ENCODE peak calls at places on chromosomes 1 and 21, in seven cellular contexts. A, I, H, K, Z, V and S are unnamed samples.

GRCh38 chr1:59595774-59596173 is 219.0 kb upstream of the HOOK1 start:
- DNase-seq in I (no peak), A (no peak), K (no peak), V (no peak), Z (no peak), H (peak), S (no peak)

GRCh38 chr1:212968385-212968863 is 18.1 kb downstream of the VASH2 start:
- DNase-seq in I (no peak), V (no peak), Z (no peak), K (no peak), H (no peak), A (no peak), S (no peak)

GRCh38 chr1:6097117-6097595 is 51.5 kb downstream of the KCNAB2 start:
- DNase-seq in H (no peak), I (no peak), K (no peak), Z (no peak), V (peak), A (no peak), S (no peak)

GRCh38 chr1:19483261-19483660 is 2.1 kb downstream of the CAPZB start:
- DNase-seq in K (no peak), A (no peak), I (no peak), H (no peak), V (no peak), Z (no peak), S (no peak)

GRCh38 chr1:221829327-221830011 is 87.6 kb upstream of the DUSP10 start:
- DNase-seq in H (no peak), A (no peak), I (no peak), V (no peak), Z (no peak), K (no peak), S (no peak)

GRCh38 chr21:21268061-21268471 is 269.9 kb downstream of the NCAM2 start:
- DNase-seq in V (no peak), H (no peak), A (no peak), K (no peak), I (no peak), Z (peak), S (no peak)

GRCh38 chr1:193558491-193559028 is 372.1 kb upstream of the B3GALT2 start:
- DNase-seq in V (no peak), Z (peak), I (no peak), H (no peak), A (no peak), K (no peak), S (no peak)

GRCh38 chr1:31977361-31978131 is 36.1 kb upstream of the KHDRBS1 start:
- DNase-seq in A (no peak), K (no peak), V (peak), I (peak), Z (no peak), H (no peak), S (peak)

GRCh38 chr1:248786106-248786665 is 30.6 kb upstream of the LYPD8 start:
- DNase-seq in V (no peak), K (no peak), Z (no peak), I (no peak), H (no peak), A (no peak), S (no peak)

GRCh38 chr21:15298306-15298705 is 233.5 kb upstream of the NRIP1 start:
- DNase-seq in Z (no peak), A (no peak), H (no peak), V (no peak), I (no peak), K (no peak), S (no peak)

GRCh38 chr1:155522069-155522468 is 40.5 kb downstream of the ASH1L start:
- DNase-seq in Z (no peak), I (no peak), A (no peak), V (no peak), H (no peak), K (no peak), S (no peak)

GRCh38 chr1:13730751-13731482 is 30.9 kb downstream of the PRDM2 start:
- DNase-seq in I (peak), Z (peak), H (peak), K (peak), A (peak), V (peak), S (peak)

GRCh38 chr1:167486090-167486824 is 32.1 kb downstream of the CD247 start:
- DNase-seq in H (no peak), K (no peak), A (no peak), I (no peak), Z (no peak), V (no peak), S (no peak)

GRCh38 chr1:2807678-2808385 is 6.3 kb upstream of the TTC34 start:
- DNase-seq in V (no peak), Z (no peak), H (no peak), A (no peak), I (no peak), K (no peak), S (no peak)

GRCh38 chr1:238063454-238063853 is 172.7 kb upstream of the ZP4 start:
- DNase-seq in I (no peak), K (no peak), H (no peak), V (no peak), A (no peak), Z (no peak), S (no peak)

GRCh38 chr21:35159881-35160280 is 110.8 kb upstream of the RUNX1 start:
- DNase-seq in A (no peak), Z (no peak), H (no peak), V (no peak), K (no peak), I (no peak), S (no peak)

GRCh38 chr1:201649776-201650607 is 111.1 kb downstream of the NAV1 start:
- DNase-seq in I (peak), A (no peak), V (no peak), H (peak), Z (peak), K (peak), S (peak)

GRCh38 chr1:36400825-36401601 is 3.3 kb upstream of the LSM10 start:
- DNase-seq in K (peak), V (peak), H (no peak), I (peak), Z (peak), A (peak), S (peak)

GRCh38 chr1:173395762-173396161 is 81.4 kb upstream of the PRDX6 start:
- DNase-seq in I (peak), Z (no peak), A (no peak), H (no peak), K (no peak), V (no peak), S (no peak)

GRCh38 chr21:28959367-28960099 is 33.1 kb downstream of the LTN1 start:
- DNase-seq in I (peak), V (no peak), H (no peak), Z (no peak), K (no peak), A (no peak), S (no peak)

GRCh38 chr1:16393255-16394177 is 26.5 kb downstream of the SZRD1 start:
- DNase-seq in H (no peak), V (no peak), K (no peak), Z (no peak), A (no peak), I (no peak), S (no peak)

GRCh38 chr1:24290933-24291487 is 28.1 kb upstream of the GRHL3 start:
- DNase-seq in H (no peak), I (no peak), A (no peak), Z (no peak), V (no peak), K (no peak), S (no peak)

GRCh38 chr21:36994501-36995189 is 11.9 kb upstream of the RIPPLY3 start:
- DNase-seq in I (no peak), V (no peak), A (no peak), K (no peak), Z (peak), H (no peak), S (no peak)

GRCh38 chr1:55275976-55276375 is 60.8 kb upstream of the USP24 start:
- DNase-seq in V (no peak), A (no peak), Z (no peak), K (no peak), I (peak), H (no peak), S (peak)

GRCh38 chr1:93813076-93813475 is 65.9 kb downstream of the DNTTIP2 start:
- DNase-seq in H (no peak), Z (no peak), V (no peak), K (no peak), A (no peak), I (no peak), S (no peak)

GRCh38 chr1:89516055-89516454 is 8.6 kb upstream of the LRRC8B start:
- DNase-seq in A (no peak), V (no peak), Z (no peak), K (no peak), I (peak), H (no peak), S (no peak)

GRCh38 chr1:59692591-59692990 is 122.2 kb upstream of the HOOK1 start:
- DNase-seq in Z (no peak), V (no peak), I (no peak), A (no peak), H (no peak), K (no peak), S (peak)

GRCh38 chr1:22327411-22327810 is 124.2 kb upstream of the ZBTB40 start:
- DNase-seq in A (no peak), Z (no peak), K (peak), V (no peak), I (no peak), H (no peak), S (no peak)

GRCh38 chr1:175179837-175180590 is 12.6 kb downstream of the KIAA0040 start:
- DNase-seq in K (no peak), Z (no peak), I (no peak), V (no peak), H (no peak), A (no peak), S (peak)

GRCh38 chr1:68132426-68133130 is 82.2 kb upstream of the DIRAS3 start:
- DNase-seq in A (no peak), V (no peak), I (no peak), H (no peak), Z (no peak), K (no peak), S (no peak)

GRCh38 chr1:114369930-114370329 is 141.1 kb downstream of the TRIM33 start:
- DNase-seq in Z (no peak), H (no peak), V (no peak), K (no peak), I (peak), A (no peak), S (no peak)

GRCh38 chr1:232029297-232029696 is 402.7 kb downstream of the DISC1 start:
- DNase-seq in A (no peak), V (no peak), K (no peak), I (no peak), H (no peak), Z (no peak), S (no peak)

GRCh38 chr1:217917277-217917887 is 286.2 kb downstream of the SPATA17 start:
- DNase-seq in H (no peak), V (no peak), I (no peak), K (no peak), A (no peak), Z (no peak), S (no peak)

GRCh38 chr1:199264283-199264682 is 625.4 kb downstream of the PTPRC start:
- DNase-seq in I (no peak), K (no peak), H (no peak), A (no peak), V (no peak), Z (no peak), S (no peak)

GRCh38 chr1:22978299-22978698 is 5.6 kb upstream of the LACTBL1 start:
- DNase-seq in I (no peak), Z (no peak), H (no peak), A (no peak), V (no peak), K (no peak), S (no peak)

GRCh38 chr1:179143332-179143731 is 61.5 kb downstream of the TOR3A start:
- DNase-seq in K (no peak), H (no peak), A (no peak), I (no peak), Z (no peak), V (no peak), S (no peak)

GRCh38 chr1:33099290-33100118 is 18.6 kb downstream of the AZIN2 start:
- DNase-seq in V (peak), H (peak), K (peak), A (no peak), Z (no peak), I (peak), S (peak)
- TF ChIP-seq POLR2A in V (no peak), H (no peak), K (no peak), A (peak), Z (no peak), I (no peak), S (no peak)

DNA sequence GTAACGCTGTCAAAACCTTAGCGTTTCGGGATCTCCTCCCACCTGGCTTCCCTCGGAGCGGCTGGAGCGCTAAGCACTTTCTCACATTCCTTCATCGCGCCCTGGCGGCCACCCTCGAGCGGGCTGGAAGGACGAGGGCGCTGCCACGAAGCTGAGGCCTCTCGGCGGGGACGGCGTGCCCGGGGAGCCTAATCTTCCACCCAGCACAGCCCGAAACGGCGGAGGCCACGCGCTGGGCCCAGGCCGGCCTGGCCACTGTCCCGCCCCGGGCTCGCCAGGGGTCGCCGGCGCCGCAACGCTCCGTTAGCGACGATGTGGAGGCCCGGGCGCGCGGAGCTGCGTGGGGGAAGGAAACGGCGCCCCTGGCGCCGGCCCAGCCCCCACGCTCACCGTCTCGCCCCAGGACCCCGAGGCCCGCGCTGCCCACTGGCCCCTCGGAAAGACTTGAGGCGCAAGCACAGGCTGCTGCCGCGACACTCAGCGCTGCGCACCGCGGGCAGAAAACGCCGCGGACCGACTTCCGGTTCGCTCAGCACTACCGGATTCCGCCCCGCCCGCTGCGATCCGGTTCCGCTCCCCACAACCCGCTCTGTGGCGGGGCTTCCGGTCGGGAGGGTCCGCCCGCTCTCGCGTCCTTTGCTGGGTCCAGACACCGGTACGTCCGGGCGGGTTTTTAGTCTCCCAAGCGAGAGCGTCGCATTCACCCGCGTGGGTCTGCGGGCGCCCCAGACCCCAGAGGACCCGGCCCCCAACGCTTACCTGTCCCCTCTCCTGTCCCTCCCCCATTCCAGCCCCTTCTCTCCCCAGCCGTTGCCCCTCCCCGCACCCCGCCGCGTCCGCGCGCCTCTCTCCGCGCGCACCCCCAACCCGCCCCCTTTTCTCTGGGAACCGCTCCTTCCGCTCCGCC is at the start of gene YBEY:
- DNase-seq in A (peak), V (peak), I (peak), K (peak), H (peak), Z (peak), S (peak)
- TF ChIP-seq POLR2A in A (peak), V (peak), I (peak), K (no peak), H (peak), Z (peak), S (peak)

GRCh38 chr1:27960762-27961645 is 1.2 kb downstream of the XKR8 start:
- DNase-seq in H (no peak), I (no peak), Z (no peak), K (no peak), V (no peak), A (no peak), S (no peak)

GRCh38 chr1:27958513-27958912 is 1.3 kb upstream of the XKR8 start:
- DNase-seq in K (no peak), I (no peak), H (no peak), Z (no peak), V (peak), A (no peak), S (no peak)

GRCh38 chr1:27957655-27958054 is 2.1 kb upstream of the XKR8 start:
- DNase-seq in V (no peak), A (no peak), I (no peak), K (no peak), H (no peak), Z (no peak), S (no peak)

GRCh38 chr1:27961646-27962221 is 2.0 kb downstream of the XKR8 start:
- DNase-seq in V (no peak), Z (peak), K (no peak), H (no peak), A (no peak), I (no peak), S (no peak)

DNA sequence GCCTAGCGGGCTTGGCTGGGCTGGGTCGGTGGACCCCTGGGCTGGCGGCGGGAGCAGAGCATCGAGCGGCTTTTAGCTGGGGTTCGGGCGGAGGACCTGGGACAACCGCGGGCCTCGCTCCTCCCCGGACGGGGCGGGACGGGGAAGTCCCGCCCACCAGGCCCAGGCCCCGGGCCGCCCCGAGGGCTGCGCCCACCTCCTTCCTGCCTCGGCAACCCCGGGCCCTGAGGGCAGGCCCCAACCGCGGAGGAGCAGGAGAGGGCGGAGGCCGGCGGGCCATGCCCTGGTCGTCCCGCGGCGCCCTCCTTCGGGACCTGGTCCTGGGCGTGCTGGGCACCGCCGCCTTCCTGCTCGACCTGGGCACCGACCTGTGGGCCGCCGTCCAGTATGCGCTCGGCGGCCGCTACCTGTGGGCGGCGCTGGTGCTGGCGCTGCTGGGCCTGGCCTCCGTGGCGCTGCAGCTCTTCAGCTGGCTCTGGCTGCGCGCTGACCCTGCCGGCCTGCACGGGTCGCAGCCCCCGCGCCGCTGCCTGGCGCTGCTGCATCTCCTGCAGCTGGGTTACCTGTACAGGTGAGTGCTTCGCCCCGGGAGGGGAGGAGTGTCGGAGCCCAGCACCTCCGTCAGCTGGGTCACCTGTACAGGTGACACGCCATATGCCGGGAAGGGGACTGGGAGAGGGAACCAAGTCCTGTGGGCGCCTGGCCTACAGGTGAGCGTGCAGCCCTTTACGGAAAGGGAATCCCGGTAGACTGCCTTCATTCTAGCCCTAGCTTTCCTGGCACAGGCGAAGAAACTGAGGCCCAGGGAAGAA is at the start of gene XKR8:
- DNase-seq in A (peak), H (peak), I (peak), Z (peak), V (peak), K (peak), S (peak)
- TF ChIP-seq POLR2A in A (peak), H (peak), I (no peak), Z (peak), V (peak), K (no peak), S (peak)

DNA sequence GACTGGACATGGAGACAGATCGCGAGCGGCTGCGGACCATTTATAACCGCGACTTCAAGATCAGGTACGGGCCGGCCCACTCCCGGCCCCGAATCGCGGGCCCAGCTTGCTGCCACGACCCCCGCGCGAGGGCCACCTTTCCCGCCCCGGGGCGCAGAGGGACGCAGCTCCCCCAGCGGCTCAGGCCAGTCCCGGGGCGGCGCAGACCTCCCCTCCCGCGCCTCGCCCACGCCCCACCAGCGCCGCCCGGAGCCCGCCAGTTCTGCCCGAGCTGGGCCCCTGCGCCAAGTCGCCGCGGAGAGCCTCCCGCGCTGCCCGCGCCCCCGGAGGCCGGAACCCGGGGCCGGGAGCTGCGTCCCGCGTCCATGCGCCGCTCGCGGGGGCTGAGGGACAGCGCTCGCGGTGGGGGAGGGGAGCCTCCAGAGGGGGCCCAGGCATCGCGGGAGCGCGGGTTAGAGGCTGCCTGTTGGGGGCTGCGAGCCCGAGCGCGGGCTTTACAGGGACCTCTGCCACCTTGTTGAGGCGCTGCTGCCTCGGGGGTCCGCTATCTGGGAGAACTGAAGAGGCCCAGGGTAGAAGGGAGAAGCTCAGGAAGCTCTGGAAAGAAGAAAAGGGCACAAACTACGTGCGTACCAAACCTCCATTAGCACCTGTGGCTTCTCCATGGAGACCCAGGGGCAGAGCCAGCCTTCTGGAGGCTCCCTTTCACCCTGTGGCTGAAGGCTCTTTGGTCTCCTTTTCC is 698 bp downstream of the MOV10 start:
- DNase-seq in H (peak), I (peak), A (peak), K (no peak), V (peak), Z (peak), S (peak)
- TF ChIP-seq POLR2A in H (no peak), I (no peak), A (no peak), K (no peak), V (no peak), Z (peak), S (no peak)

DNA sequence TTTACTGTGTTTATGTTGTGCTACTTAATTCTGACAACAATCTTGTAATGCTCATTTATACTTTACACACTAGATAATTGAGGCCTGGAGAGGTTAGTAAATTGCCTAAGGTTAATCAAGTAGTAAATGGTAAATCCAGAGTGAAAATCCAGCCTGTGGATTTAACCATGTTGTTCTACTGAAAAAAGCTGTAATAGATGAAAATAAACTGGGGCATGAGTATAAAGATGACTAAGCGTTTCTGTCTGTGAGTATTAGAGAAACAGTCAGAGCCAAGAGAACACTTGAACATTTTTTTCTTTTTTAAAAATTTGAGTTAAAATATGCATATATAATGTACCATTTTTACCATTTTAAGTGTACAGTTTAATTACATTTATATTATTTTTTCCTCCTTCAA is 47.9 kb upstream of the LEPR start:
- DNase-seq in Z (no peak), H (no peak), I (peak), K (no peak), V (no peak), A (no peak), S (peak)
- TF ChIP-seq POLR2A in Z (no peak), H (no peak), I (no peak), K (no peak), V (no peak), A (no peak), S (no peak)